ENCODE peak calls at places on chromosomes 16 and 17, in eight cellular contexts. S is HTR-8/SVneo; Z is central memory CD8-positive, alpha-beta T cell; D is ureter; N is ELR; X is astrocyte of the spinal cord; P is A172; A is AG09319. C is an unnamed sample.

GRCh38 chr17:56851008-56851407 is 17.1 kb downstream of the DGKE start:
- DNase-seq in S (no peak), Z (no peak), D (no peak), N (no peak), X (no peak), P (no peak), A (no peak), C (no peak)

GRCh38 chr16:80751167-80751566 is 53.2 kb downstream of the CDYL2 start:
- DNase-seq in S (no peak), Z (no peak), D (no peak), N (no peak), X (peak; percentile 61), P (no peak), A (peak; percentile 71), C (peak; percentile 29)

GRCh38 chr17:31595666-31596381 is 204.3 kb downstream of the RAB11FIP4 start:
- DNase-seq in S (no peak), Z (no peak), D (no peak), N (no peak), X (no peak), P (peak; percentile 56), A (no peak), C (no peak)

GRCh38 chr17:45003877-45004276 is 35.8 kb upstream of the C1QL1 start:
- DNase-seq in S (no peak), Z (no peak), D (no peak), N (no peak), X (no peak), P (no peak), A (no peak), C (no peak)

GRCh38 chr16:70653406-70653805 is 7.0 kb downstream of the IL34 start:
- DNase-seq in S (no peak), Z (no peak), D (no peak), N (no peak), X (no peak), P (no peak), A (no peak), C (no peak)

GRCh38 chr17:50289268-50289667 is 15.0 kb downstream of the TMEM92 start:
- DNase-seq in S (no peak), Z (no peak), D (no peak), N (peak; percentile 53), X (no peak), P (no peak), A (peak; percentile 50), C (no peak)

GRCh38 chr16:19609359-19609758 is 53.9 kb downstream of the VPS35L start:
- DNase-seq in S (no peak), Z (no peak), D (no peak), N (no peak), X (no peak), P (peak; percentile 45), A (no peak), C (no peak)

GRCh38 chr16:3637371-3637923 is 17.0 kb upstream of the DNASE1 start:
- DNase-seq in S (no peak), Z (no peak), D (no peak), N (no peak), X (no peak), P (no peak), A (no peak), C (no peak)

GRCh38 chr17:44219636-44220210 is at the start of gene UBTF:
- DNase-seq in S (peak; percentile 57), Z (no peak), D (peak; percentile 74), N (peak; percentile 81), X (peak; percentile 72), P (peak; percentile 40), A (no peak), C (no peak)

GRCh38 chr17:43171761-43172487 is 910 bp downstream of the NBR1 start:
- DNase-seq in S (peak; percentile 64), Z (no peak), D (peak; percentile 59), N (peak; percentile 98), X (peak; percentile 89), P (peak; percentile 92), A (peak; percentile 78), C (peak; percentile 84)

GRCh38 chr16:73530529-73530928 is 482.6 kb upstream of the ZFHX3 start:
- DNase-seq in S (no peak), Z (no peak), D (no peak), N (no peak), X (no peak), P (no peak), A (no peak), C (no peak)

GRCh38 chr17:50774225-50774803 is 7.0 kb upstream of the ANKRD40CL start:
- DNase-seq in S (no peak), Z (no peak), D (no peak), N (no peak), X (no peak), P (no peak), A (no peak), C (no peak)